ENCODE peak calls at places on chromosomes 5 and 9, in four cellular contexts. K is lower lobe of right lung; C is CD4-positive, alpha-beta T cell; R is AG04450. U is an unnamed sample. For H3K27me3, the result is how much of the 10 kb centered on the place peaks cover.

GRCh38 chr9:116087751-116088194 is 65.8 kb upstream of the PAPPA start:
- DNase-seq in K (no peak), C (no peak), R (peak), U (no peak)

GRCh38 chr9:69965416-69966145 is 78.1 kb upstream of the MAMDC2 start:
- DNase-seq in K (no peak), C (no peak), R (no peak), U (no peak)

GRCh38 chr5:177070536-177071191 is 16.1 kb upstream of the FGFR4 start:
- DNase-seq in K (no peak), C (no peak), R (no peak), U (no peak)

GRCh38 chr9:76109953-76110352 is 219.5 kb downstream of the PCSK5 start:
- DNase-seq in K (no peak), C (no peak), R (no peak), U (no peak)

GRCh38 chr9:71094708-71095251 is 26.6 kb downstream of the TRPM3 start:
- DNase-seq in K (no peak), C (no peak), R (no peak), U (no peak)

GRCh38 chr5:151144275-151144674 is 13.3 kb downstream of the ANXA6 start:
- DNase-seq in K (no peak), C (no peak), R (no peak), U (no peak)

GRCh38 chr9:16062542-16063240 is 509.8 kb downstream of the CCDC171 start:
- DNase-seq in K (no peak), C (no peak), R (peak), U (no peak)

GRCh38 chr9:38039090-38039906 is 29.7 kb downstream of the SHB start:
- DNase-seq in K (no peak), C (no peak), R (no peak), U (no peak)

GRCh38 chr9:93680445-93681315 is 104.3 kb downstream of the PHF2 start:
- DNase-seq in K (no peak), C (peak), R (no peak), U (peak)

GRCh38 chr5:72378636-72379289 is 58.6 kb downstream of the PTCD2 start:
- DNase-seq in K (no peak), C (no peak), R (peak), U (peak)

GRCh38 chr9:84839538-84839937 is 170.0 kb downstream of the NTRK2 start:
- DNase-seq in K (no peak), C (no peak), R (no peak), U (no peak)

GRCh38 chr5:31707294-31707693 is 68.4 kb downstream of the PDZD2 start:
- DNase-seq in K (no peak), C (no peak), R (no peak), U (no peak)

GRCh38 chr5:180640301-180640764 is 9.1 kb downstream of the FLT4 start:
- DNase-seq in K (no peak), C (peak), R (no peak), U (peak)

DNA sequence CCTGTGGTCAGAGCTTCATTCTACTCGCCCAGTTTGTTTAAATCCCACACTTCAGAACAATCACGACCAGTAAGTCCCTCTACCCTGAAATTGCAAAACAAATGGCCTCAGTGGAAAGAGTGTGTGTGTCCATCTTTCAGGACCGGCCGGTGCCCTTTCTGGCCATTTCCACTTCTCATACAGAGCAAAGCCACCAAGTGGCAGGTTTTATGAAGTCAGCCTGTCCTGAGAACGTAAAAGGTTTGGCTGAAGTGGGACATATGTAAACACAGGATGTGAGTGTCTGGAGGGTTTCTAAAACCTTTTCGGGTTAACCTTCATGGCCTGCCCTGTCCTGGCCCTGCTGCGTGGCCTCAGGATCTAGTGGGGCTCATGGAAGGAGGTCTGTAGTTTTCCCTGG is 24.7 kb downstream of the NXNL2 start:
- DNase-seq in K (no peak), C (no peak), R (no peak), U (no peak)
- H3K27ac ChIP-seq in K (no peak), C (no peak), R (no peak), U (no peak)

GRCh38 chr5:65900746-65901145 is 25.6 kb upstream of the ERBIN start:
- DNase-seq in K (no peak), C (no peak), R (no peak), U (no peak)
- H3K27me3 ChIP-seq in K (under half), C (under half), R (under half), U (under half)

GRCh38 chr9:130861372-130862180 is 26.5 kb downstream of the ABL1 start:
- DNase-seq in K (no peak), C (no peak), R (no peak), U (no peak)
- H3K27ac ChIP-seq in K (peak), C (no peak), R (peak), U (no peak)

GRCh38 chr9:134706522-134706921 is 64.9 kb downstream of the COL5A1 start:
- DNase-seq in K (no peak), C (no peak), R (no peak), U (peak)
- H3K27me3 ChIP-seq in K (under half), C (under half), R (under half), U (under half)

DNA sequence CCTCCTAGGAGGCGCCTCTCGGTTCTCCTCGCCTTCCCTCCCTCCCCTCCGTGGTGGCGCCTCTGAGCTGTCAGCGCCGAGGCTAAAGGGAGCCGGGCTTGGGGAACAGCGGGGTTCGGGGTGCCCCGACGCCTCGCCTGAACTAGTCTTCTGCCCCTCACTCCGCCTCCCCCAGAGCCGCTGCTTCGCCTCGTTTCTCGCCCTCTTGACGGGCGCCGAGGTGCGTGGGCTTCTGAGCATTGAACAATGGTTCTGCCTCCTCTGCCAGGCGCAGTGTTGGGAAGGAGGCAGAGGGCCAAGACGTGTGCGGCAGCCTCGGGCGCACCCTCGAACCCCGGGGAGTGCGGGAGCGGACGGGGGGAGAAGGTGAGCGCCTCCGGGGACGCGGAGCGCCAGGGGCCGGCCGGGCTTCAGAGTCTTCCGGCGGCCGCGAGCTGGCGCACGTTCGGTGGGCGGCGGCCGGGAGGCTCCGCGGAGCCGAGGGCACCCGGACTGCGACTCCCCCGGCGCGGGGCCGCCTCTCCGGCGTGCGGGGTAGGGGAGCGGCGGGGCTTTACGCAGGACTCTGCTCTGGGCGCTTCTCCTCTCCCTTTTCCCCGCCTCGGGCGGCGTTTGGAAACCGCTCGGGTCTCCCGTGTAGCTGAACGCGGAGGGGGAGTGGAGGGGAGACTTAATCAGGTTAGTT is 916 bp downstream of the VLDLR start:
- DNase-seq in K (peak), C (no peak), R (no peak), U (peak)
- H3K27ac ChIP-seq in K (peak), C (no peak), R (peak), U (peak)

GRCh38 chr9:134224130-134224826 is 59.9 kb upstream of the RNU6ATAC start:
- DNase-seq in K (peak), C (no peak), R (no peak), U (peak)
- H3K27me3 ChIP-seq in K (under half), C (under half), R (under half), U (under half)